ENCODE peak calls at places on chromosomes 1 and 21, in four cellular contexts. K is brain microvascular endothelial cell, H is GM12865, X is left lung. Q is an unnamed sample.

GRCh38 chr1:164659621-164660414 is 100.8 kb downstream of the PBX1 start:
- DNase-seq in K (no peak), H (no peak), X (no peak), Q (no peak)

GRCh38 chr1:11600901-11601300 is 53.3 kb downstream of the FBXO2 start:
- DNase-seq in K (no peak), H (no peak), X (no peak), Q (no peak)

GRCh38 chr21:35635994-35636393 is 424.3 kb downstream of the SETD4 start:
- DNase-seq in K (no peak), H (no peak), X (no peak), Q (no peak)

GRCh38 chr1:229557913-229558414 is 543 bp downstream of the ABCB10 start:
- DNase-seq in K (no peak), H (peak), X (peak), Q (peak)

GRCh38 chr21:14889080-14889805 is 175.6 kb downstream of the NRIP1 start:
- DNase-seq in K (peak), H (no peak), X (no peak), Q (no peak)

GRCh38 chr1:65148548-65149390 is 766 bp downstream of the AK4 start:
- DNase-seq in K (no peak), H (peak), X (peak), Q (peak)

GRCh38 chr1:237677979-237678378 is 212.7 kb downstream of the ZP4 start:
- DNase-seq in K (peak), H (peak), X (no peak), Q (no peak)

GRCh38 chr1:3475839-3476573 is 21.5 kb downstream of the ARHGEF16 start:
- DNase-seq in K (no peak), H (no peak), X (no peak), Q (no peak)

GRCh38 chr1:69688178-69688577 is 120.5 kb downstream of the LRRC7 start:
- DNase-seq in K (no peak), H (no peak), X (no peak), Q (no peak)

GRCh38 chr1:1916882-1917281 is 1.8 kb downstream of the CALML6 start:
- DNase-seq in K (no peak), H (no peak), X (no peak), Q (peak)

GRCh38 chr21:15651172-15651571 is 78.6 kb upstream of the USP25 start:
- DNase-seq in K (no peak), H (no peak), X (no peak), Q (no peak)

GRCh38 chr1:239386453-239387303 is at the start of gene CHRM3:
- DNase-seq in K (no peak), H (no peak), X (peak), Q (peak)

GRCh38 chr1:94230920-94231319 is 6.5 kb downstream of the ARHGAP29 start:
- DNase-seq in K (no peak), H (no peak), X (no peak), Q (no peak)

GRCh38 chr1:156228501-156228900 is 13.5 kb upstream of the BGLAP start:
- DNase-seq in K (no peak), H (no peak), X (no peak), Q (no peak)

GRCh38 chr1:215479567-215479966 is 87.5 kb upstream of the KCTD3 start:
- DNase-seq in K (no peak), H (no peak), X (no peak), Q (no peak)

GRCh38 chr1:146020058-146020738 is 1.3 kb downstream of the HJV start:
- DNase-seq in K (no peak), H (no peak), X (no peak), Q (no peak)

GRCh38 chr1:154818911-154819310 is 51.2 kb downstream of the KCNN3 start:
- DNase-seq in K (no peak), H (no peak), X (no peak), Q (no peak)

GRCh38 chr1:38068220-38068979 is 21.8 kb upstream of the POU3F1 start:
- DNase-seq in K (no peak), H (no peak), X (no peak), Q (no peak)

GRCh38 chr1:204550926-204551325 is 34.7 kb downstream of the MDM4 start:
- DNase-seq in K (no peak), H (no peak), X (no peak), Q (no peak)

GRCh38 chr1:101237229-101237837 is 514 bp downstream of the S1PR1 start:
- DNase-seq in K (no peak), H (peak), X (no peak), Q (no peak)

GRCh38 chr1:11099310-11100148 is at the start of gene EXOSC10:
- DNase-seq in K (peak), H (peak), X (peak), Q (peak)

GRCh38 chr21:36828208-36828607 is 129.3 kb downstream of the SIM2 start:
- DNase-seq in K (no peak), H (no peak), X (no peak), Q (no peak)

GRCh38 chr1:246147471-246148461 is 359.3 kb downstream of the SMYD3 start:
- DNase-seq in K (no peak), H (no peak), X (no peak), Q (no peak)

GRCh38 chr1:178818416-178818815 is 52.5 kb downstream of the ANGPTL1 start:
- DNase-seq in K (peak), H (no peak), X (no peak), Q (no peak)

GRCh38 chr1:10451286-10451685 is 1.5 kb downstream of the CORT start:
- DNase-seq in K (peak), H (no peak), X (no peak), Q (peak)

GRCh38 chr21:31537872-31538576 is 121.5 kb upstream of the SOD1 start:
- DNase-seq in K (no peak), H (no peak), X (no peak), Q (no peak)

GRCh38 chr1:218397752-218398339 is 52.7 kb downstream of the TGFB2 start:
- DNase-seq in K (peak), H (no peak), X (no peak), Q (no peak)

GRCh38 chr1:160607051-160608032 is 28.0 kb upstream of the CD84 start:
- DNase-seq in K (peak), H (peak), X (no peak), Q (no peak)

GRCh38 chr1:39652534-39652933 is 13.1 kb upstream of the HEYL start:
- DNase-seq in K (no peak), H (no peak), X (no peak), Q (no peak)

GRCh38 chr21:42174173-42174572 is 44.8 kb upstream of the ABCG1 start:
- DNase-seq in K (no peak), H (peak), X (no peak), Q (no peak)

DNA sequence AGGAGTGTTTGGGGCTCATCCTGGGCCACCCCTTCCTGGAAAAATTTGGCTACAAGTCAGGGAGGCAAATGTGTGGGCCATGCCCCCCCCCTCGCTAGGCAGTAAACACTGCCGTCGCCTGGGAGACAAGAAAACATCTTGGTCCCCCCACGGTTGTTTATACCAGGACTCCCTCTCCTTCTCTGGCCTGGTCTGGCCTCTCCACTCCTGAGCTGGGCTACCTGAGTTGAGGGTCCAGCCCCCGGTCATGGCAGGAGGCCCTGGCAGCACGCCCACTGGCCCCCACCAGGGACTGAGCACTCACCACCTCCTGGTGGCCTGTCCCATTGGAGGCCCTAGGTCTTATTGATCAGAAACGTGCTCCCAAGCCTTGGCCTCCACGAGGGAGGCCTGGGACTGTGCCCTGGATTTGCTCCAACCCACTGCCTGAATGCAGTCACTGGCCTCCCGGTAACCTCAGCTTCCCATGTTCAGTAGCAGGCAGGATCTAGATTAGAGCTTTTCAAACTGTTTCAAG is 15.8 kb downstream of the KCNQ4 start:
- DNase-seq in K (peak), H (no peak), X (no peak), Q (no peak)
- TF ChIP-seq CTCF in K (no peak), H (no peak), X (no peak), Q (no peak)

GRCh38 chr21:45227735-45228134 is 60.0 kb downstream of the POFUT2 start:
- DNase-seq in K (no peak), H (no peak), X (no peak), Q (no peak)
- TF ChIP-seq CTCF in K (peak), H (no peak), X (no peak), Q (no peak)

GRCh38 chr1:190615818-190616217 is 138.2 kb upstream of the BRINP3 start:
- DNase-seq in K (no peak), H (peak), X (no peak), Q (no peak)
- TF ChIP-seq CTCF in K (no peak), H (no peak), X (no peak), Q (no peak)

GRCh38 chr1:26960625-26960966 is 328 bp upstream of the KDF1 start:
- DNase-seq in K (no peak), H (no peak), X (no peak), Q (no peak)

GRCh38 chr1:26957306-26957705 is 3.0 kb downstream of the KDF1 start:
- DNase-seq in K (no peak), H (no peak), X (no peak), Q (no peak)

GRCh38 chr1:26961826-26962225 is 1.6 kb upstream of the KDF1 start:
- DNase-seq in K (peak), H (no peak), X (no peak), Q (no peak)

GRCh38 chr1:26959270-26959669 is 998 bp downstream of the KDF1 start:
- DNase-seq in K (no peak), H (no peak), X (no peak), Q (no peak)

GRCh38 chr1:26959722-26960624 is at the start of gene KDF1:
- DNase-seq in K (no peak), H (no peak), X (peak), Q (peak)
- TF ChIP-seq CTCF in K (no peak), H (no peak), X (no peak), Q (peak)

GRCh38 chr1:52913014-52913413 is 8.5 kb downstream of the ECHDC2 start:
- DNase-seq in K (no peak), H (no peak), X (no peak), Q (no peak)

GRCh38 chr1:52915211-52915854 is 6.2 kb downstream of the ECHDC2 start:
- DNase-seq in K (no peak), H (no peak), X (no peak), Q (no peak)

GRCh38 chr1:52914463-52914862 is 7.1 kb downstream of the ECHDC2 start:
- DNase-seq in K (no peak), H (no peak), X (no peak), Q (no peak)

GRCh38 chr1:52911541-52911940 is 10.0 kb downstream of the ECHDC2 start:
- DNase-seq in K (no peak), H (no peak), X (no peak), Q (no peak)

DNA sequence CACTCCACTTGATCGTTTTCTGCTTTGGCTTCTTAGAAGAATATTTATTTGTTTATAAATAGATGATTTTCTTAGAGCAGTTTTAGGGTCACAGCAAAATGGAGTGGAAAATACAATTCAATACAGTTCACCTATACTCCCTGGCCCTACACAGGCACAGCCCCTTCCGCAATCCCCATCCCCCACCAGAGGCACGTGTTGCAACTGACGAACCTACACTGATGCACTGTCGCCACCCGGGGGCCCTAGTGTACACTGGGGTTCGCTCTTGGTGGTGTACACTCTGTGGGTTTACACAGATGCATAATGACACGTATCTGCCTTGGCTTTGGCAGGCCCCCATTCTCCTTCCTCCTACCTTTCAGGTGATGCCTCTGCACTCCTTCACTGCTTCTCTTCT is 8.0 kb downstream of the ECHDC2 start:
- DNase-seq in K (no peak), H (no peak), X (no peak), Q (no peak)
- TF ChIP-seq CTCF in K (no peak), H (no peak), X (no peak), Q (no peak)

GRCh38 chr1:29845910-29846309 is 609.6 kb downstream of the PTPRU start:
- DNase-seq in K (no peak), H (no peak), X (no peak), Q (no peak)

GRCh38 chr1:29851666-29852065 is 615.3 kb downstream of the PTPRU start:
- DNase-seq in K (no peak), H (no peak), X (no peak), Q (no peak)

GRCh38 chr1:29852248-29852647 is 615.9 kb downstream of the PTPRU start:
- DNase-seq in K (no peak), H (no peak), X (no peak), Q (no peak)

GRCh38 chr1:29850358-29850757 is 614.0 kb downstream of the PTPRU start:
- DNase-seq in K (no peak), H (no peak), X (no peak), Q (no peak)

DNA sequence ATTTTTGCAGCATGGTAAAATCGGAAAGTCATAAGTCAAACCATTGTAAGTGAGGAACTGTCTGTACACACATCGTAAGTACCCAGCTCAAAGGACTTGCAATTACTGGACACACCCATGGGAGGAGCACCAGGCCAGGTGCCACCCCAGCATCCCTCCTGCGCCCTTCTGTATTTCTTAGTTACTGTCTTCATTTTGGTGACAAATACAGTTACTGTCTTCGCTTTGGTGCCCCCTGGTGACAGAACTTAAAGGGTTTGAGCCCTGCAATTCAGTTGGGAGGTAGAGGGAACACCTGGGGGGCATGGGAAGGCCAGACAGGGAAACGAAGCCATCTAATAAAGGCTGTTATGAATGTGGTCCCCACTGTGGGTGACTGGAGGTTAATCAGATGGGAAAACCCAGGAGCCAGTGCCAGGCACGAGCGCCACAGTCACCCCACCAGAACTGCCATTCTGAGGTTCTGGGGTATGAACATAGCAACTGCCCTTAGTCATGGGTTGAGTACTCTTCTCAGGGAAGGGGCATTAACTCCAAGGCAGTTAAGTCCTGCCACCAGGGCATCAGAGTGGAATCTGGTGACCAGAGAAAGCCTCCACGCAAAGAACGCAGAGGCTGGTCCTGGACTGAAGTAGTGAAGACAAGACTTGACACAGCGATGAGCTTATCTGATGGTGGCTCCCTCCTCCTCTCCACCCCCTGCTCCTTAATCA is 612.9 kb downstream of the PTPRU start:
- DNase-seq in K (peak), H (peak), X (no peak), Q (no peak)
- TF ChIP-seq CTCF in K (peak), H (peak), X (peak), Q (peak)

GRCh38 chr1:224851850-224852261 is 77.6 kb upstream of the DNAH14 start:
- DNase-seq in K (no peak), H (no peak), X (no peak), Q (no peak)
- TF ChIP-seq CTCF in K (no peak), H (no peak), X (no peak), Q (no peak)

Q was measured in mesothelial cell of epicardium.